ENCODE peak calls at places on chromosomes 13 and 19, in ten cellular contexts. Q, X, E, I, K, N, V, R, L and P are unnamed samples.

GRCh38 chr19:16435238-16435911 is 36.4 kb downstream of the EPS15L1 start:
- DNase-seq in Q (peak; percentile 40), X (no peak), E (peak; percentile 56), I (peak; percentile 72), K (no peak), N (no peak), V (peak; percentile 100), R (peak; percentile 89), L (no peak), P (no peak)

GRCh38 chr19:55620951-55621672 is 3.3 kb downstream of the ZNF784 start:
- DNase-seq in Q (no peak), X (no peak), E (no peak), I (no peak), K (no peak), N (no peak), V (no peak), R (no peak), L (no peak), P (no peak)

GRCh38 chr19:38812841-38813320 is at the start of gene LGALS4:
- DNase-seq in Q (no peak), X (no peak), E (no peak), I (no peak), K (no peak), N (no peak), V (no peak), R (no peak), L (no peak), P (no peak)

GRCh38 chr19:47253467-47253881 is 2.9 kb upstream of the CCDC9 start:
- DNase-seq in Q (no peak), X (no peak), E (no peak), I (no peak), K (no peak), N (no peak), V (peak; percentile 89), R (no peak), L (no peak), P (no peak)

GRCh38 chr13:30998548-30999140 is 66.2 kb downstream of the TEX26 start:
- DNase-seq in Q (no peak), X (no peak), E (peak; percentile 50), I (no peak), K (no peak), N (no peak), V (peak; percentile 69), R (no peak), L (no peak), P (no peak)

GRCh38 chr19:33499671-33500506 is 21.7 kb downstream of the PEPD start:
- DNase-seq in Q (no peak), X (no peak), E (no peak), I (no peak), K (no peak), N (no peak), V (no peak), R (no peak), L (no peak), P (no peak)

GRCh38 chr13:77696006-77696862 is 1.3 kb upstream of the SLAIN1 start:
- DNase-seq in Q (no peak), X (no peak), E (peak; percentile 15), I (no peak), K (no peak), N (no peak), V (no peak), R (no peak), L (peak; percentile 27), P (peak; percentile 17)

GRCh38 chr13:88068975-88069374 is 397.8 kb downstream of the SLITRK5 start:
- DNase-seq in Q (no peak), X (no peak), E (peak; percentile 2), I (no peak), K (no peak), N (no peak), V (no peak), R (no peak), L (no peak), P (no peak)

GRCh38 chr19:497861-498590 is 1.7 kb downstream of the MADCAM1 start:
- DNase-seq in Q (no peak), X (no peak), E (no peak), I (no peak), K (no peak), N (no peak), V (no peak), R (no peak), L (no peak), P (no peak)

GRCh38 chr13:113808058-113808834 is 49.2 kb downstream of the TMEM255B start:
- DNase-seq in Q (no peak), X (no peak), E (no peak), I (no peak), K (no peak), N (no peak), V (no peak), R (no peak), L (no peak), P (no peak)

GRCh38 chr13:79869326-79869725 is 388.4 kb downstream of the NDFIP2 start:
- DNase-seq in Q (no peak), X (no peak), E (no peak), I (no peak), K (peak; percentile 9), N (no peak), V (peak; percentile 72), R (no peak), L (no peak), P (no peak)

GRCh38 chr13:50894042-50894441 is 15.5 kb upstream of the RNASEH2B start:
- DNase-seq in Q (no peak), X (no peak), E (no peak), I (no peak), K (no peak), N (no peak), V (no peak), R (no peak), L (no peak), P (no peak)

GRCh38 chr13:49436890-49437289 is 7.0 kb downstream of the CAB39L start:
- DNase-seq in Q (peak; percentile 25), X (no peak), E (peak; percentile 8), I (peak; percentile 51), K (peak; percentile 10), N (no peak), V (peak; percentile 81), R (no peak), L (no peak), P (no peak)

GRCh38 chr13:76921516-76921915 is 26.8 kb upstream of the ACOD1 start:
- DNase-seq in Q (no peak), X (no peak), E (no peak), I (no peak), K (no peak), N (no peak), V (no peak), R (no peak), L (no peak), P (no peak)

DNA sequence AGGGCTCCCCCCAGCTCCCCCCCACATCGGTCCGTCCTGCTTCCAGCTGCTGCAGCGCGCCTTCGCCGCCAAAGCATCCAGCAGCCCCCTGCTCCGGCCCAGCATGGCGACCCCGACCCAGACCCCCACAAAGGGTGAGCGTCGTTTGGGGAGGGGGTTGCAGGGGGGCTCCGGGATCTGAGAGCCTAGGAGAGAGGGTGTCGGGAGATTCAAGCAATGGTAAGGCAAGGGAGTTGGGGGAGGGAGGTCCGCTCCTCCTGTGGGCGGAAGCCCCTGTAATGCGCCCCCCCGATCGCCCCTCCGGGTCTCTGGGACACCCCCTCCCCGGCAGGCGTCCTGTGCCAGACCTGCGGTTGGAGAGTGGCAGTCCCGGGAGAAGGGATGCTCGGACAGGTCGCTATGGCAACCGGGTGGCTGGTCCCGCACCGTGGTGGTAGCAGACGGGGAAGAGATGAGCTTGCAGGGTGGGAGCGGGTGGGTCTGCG is at the start of gene FXYD7:
- DNase-seq in Q (no peak), X (no peak), E (no peak), I (no peak), K (no peak), N (no peak), V (no peak), R (no peak), L (no peak), P (no peak)
- TF ChIP-seq CTCF in Q (peak; percentile 39), X (no peak), E (no peak), I (peak; percentile 7), K (no peak), N (no peak), V (no peak), R (no peak), L (no peak), P (no peak)

GRCh38 chr19:4700573-4700970 is 23.1 kb downstream of the DPP9 start:
- DNase-seq in Q (no peak), X (no peak), E (no peak), I (no peak), K (no peak), N (no peak), V (no peak), R (no peak), L (no peak), P (no peak)
- TF ChIP-seq CTCF in Q (no peak), X (no peak), E (no peak), I (no peak), K (no peak), N (no peak), V (no peak), R (no peak), L (no peak), P (no peak)

GRCh38 chr19:6556480-6556879 is 25.7 kb downstream of the TNFSF9 start:
- DNase-seq in Q (no peak), X (no peak), E (no peak), I (no peak), K (no peak), N (no peak), V (peak; percentile 20), R (no peak), L (peak; percentile 31), P (no peak)
- TF ChIP-seq CTCF in Q (no peak), X (no peak), E (no peak), I (no peak), K (no peak), N (no peak), V (no peak), R (no peak), L (no peak), P (no peak)

GRCh38 chr13:109479991-109480696 is 306.2 kb downstream of the IRS2 start:
- DNase-seq in Q (no peak), X (no peak), E (peak; percentile 19), I (peak; percentile 38), K (no peak), N (no peak), V (peak; percentile 89), R (no peak), L (no peak), P (no peak)

GRCh38 chr13:109483369-109483768 is 303.0 kb downstream of the IRS2 start:
- DNase-seq in Q (no peak), X (no peak), E (no peak), I (no peak), K (no peak), N (no peak), V (no peak), R (no peak), L (no peak), P (no peak)

GRCh38 chr13:109479534-109479933 is 306.8 kb downstream of the IRS2 start:
- DNase-seq in Q (no peak), X (no peak), E (no peak), I (no peak), K (no peak), N (no peak), V (no peak), R (no peak), L (no peak), P (no peak)

GRCh38 chr13:109481046-109481445 is 305.3 kb downstream of the IRS2 start:
- DNase-seq in Q (no peak), X (no peak), E (no peak), I (no peak), K (no peak), N (no peak), V (peak; percentile 97), R (no peak), L (no peak), P (no peak)

GRCh38 chr13:109485136-109485794 is 301.1 kb downstream of the IRS2 start:
- DNase-seq in Q (no peak), X (no peak), E (no peak), I (no peak), K (no peak), N (no peak), V (no peak), R (no peak), L (no peak), P (no peak)
- TF ChIP-seq CTCF in Q (no peak), X (no peak), E (no peak), I (no peak), K (no peak), N (no peak), V (no peak), R (no peak), L (no peak), P (no peak)